ENCODE peak calls at places on chromosomes 1 and 21, in five cellular contexts. One of them, this sample, is unnamed.

GRCh38 chr1:19166066-19166465 is 44.0 kb downstream of the UBR4 start:
- DNase-seq in stimulated activated CD4-positive, alpha-beta T cell treated with anti-CD3 and anti-CD28 coated beads, Interleukin-1b, Interleukin-23, amount 100 ng/mL, for 48 hours: no peak
- DNase-seq in suprapubic skin: no peak
- DNase-seq in HL-60: no peak
- DNase-seq in kidney tubule cell: peak
- DNase-seq in this sample: no peak

GRCh38 chr1:7912743-7913557 is 27.7 kb downstream of the TNFRSF9 start:
- DNase-seq in kidney tubule cell: no peak
- DNase-seq in HL-60: peak
- DNase-seq in stimulated activated CD4-positive, alpha-beta T cell treated with anti-CD3 and anti-CD28 coated beads, Interleukin-1b, Interleukin-23, amount 100 ng/mL, for 48 hours: no peak
- DNase-seq in suprapubic skin: no peak
- DNase-seq in this sample: no peak

GRCh38 chr1:226980565-226981385 is 40.7 kb downstream of the COQ8A start:
- DNase-seq in kidney tubule cell: no peak
- DNase-seq in stimulated activated CD4-positive, alpha-beta T cell treated with anti-CD3 and anti-CD28 coated beads, Interleukin-1b, Interleukin-23, amount 100 ng/mL, for 48 hours: no peak
- DNase-seq in HL-60: no peak
- DNase-seq in suprapubic skin: no peak
- DNase-seq in this sample: no peak

GRCh38 chr1:158506369-158506987 is 34.5 kb downstream of the OR10R2 start:
- DNase-seq in kidney tubule cell: peak
- DNase-seq in HL-60: peak
- DNase-seq in suprapubic skin: no peak
- DNase-seq in stimulated activated CD4-positive, alpha-beta T cell treated with anti-CD3 and anti-CD28 coated beads, Interleukin-1b, Interleukin-23, amount 100 ng/mL, for 48 hours: peak
- DNase-seq in this sample: no peak

GRCh38 chr1:25914074-25914995 is 8.1 kb upstream of the STMN1 start:
- DNase-seq in suprapubic skin: no peak
- DNase-seq in stimulated activated CD4-positive, alpha-beta T cell treated with anti-CD3 and anti-CD28 coated beads, Interleukin-1b, Interleukin-23, amount 100 ng/mL, for 48 hours: no peak
- DNase-seq in HL-60: no peak
- DNase-seq in kidney tubule cell: no peak
- DNase-seq in this sample: no peak

GRCh38 chr1:205205055-205205454 is 6.4 kb downstream of the DSTYK start:
- DNase-seq in stimulated activated CD4-positive, alpha-beta T cell treated with anti-CD3 and anti-CD28 coated beads, Interleukin-1b, Interleukin-23, amount 100 ng/mL, for 48 hours: no peak
- DNase-seq in suprapubic skin: no peak
- DNase-seq in HL-60: no peak
- DNase-seq in kidney tubule cell: no peak
- DNase-seq in this sample: no peak

GRCh38 chr1:156246241-156246761 is 1.6 kb downstream of the PAQR6 start:
- DNase-seq in kidney tubule cell: no peak
- DNase-seq in stimulated activated CD4-positive, alpha-beta T cell treated with anti-CD3 and anti-CD28 coated beads, Interleukin-1b, Interleukin-23, amount 100 ng/mL, for 48 hours: no peak
- DNase-seq in suprapubic skin: no peak
- DNase-seq in HL-60: no peak
- DNase-seq in this sample: no peak

GRCh38 chr1:2607681-2608041 is 21.1 kb downstream of the PRXL2B start:
- DNase-seq in stimulated activated CD4-positive, alpha-beta T cell treated with anti-CD3 and anti-CD28 coated beads, Interleukin-1b, Interleukin-23, amount 100 ng/mL, for 48 hours: no peak
- DNase-seq in suprapubic skin: peak
- DNase-seq in kidney tubule cell: no peak
- DNase-seq in HL-60: no peak
- DNase-seq in this sample: no peak

GRCh38 chr1:116122955-116123757 is 12.0 kb downstream of the MAB21L3 start:
- DNase-seq in stimulated activated CD4-positive, alpha-beta T cell treated with anti-CD3 and anti-CD28 coated beads, Interleukin-1b, Interleukin-23, amount 100 ng/mL, for 48 hours: no peak
- DNase-seq in HL-60: no peak
- DNase-seq in kidney tubule cell: peak
- DNase-seq in suprapubic skin: no peak
- DNase-seq in this sample: no peak

GRCh38 chr1:96048572-96048971 is 673.0 kb upstream of the PTBP2 start:
- DNase-seq in stimulated activated CD4-positive, alpha-beta T cell treated with anti-CD3 and anti-CD28 coated beads, Interleukin-1b, Interleukin-23, amount 100 ng/mL, for 48 hours: no peak
- DNase-seq in kidney tubule cell: no peak
- DNase-seq in suprapubic skin: no peak
- DNase-seq in HL-60: no peak
- DNase-seq in this sample: no peak

GRCh38 chr21:36630485-36631206 is 68.3 kb upstream of the SIM2 start:
- DNase-seq in kidney tubule cell: peak
- DNase-seq in stimulated activated CD4-positive, alpha-beta T cell treated with anti-CD3 and anti-CD28 coated beads, Interleukin-1b, Interleukin-23, amount 100 ng/mL, for 48 hours: peak
- DNase-seq in suprapubic skin: no peak
- DNase-seq in HL-60: peak
- DNase-seq in this sample: no peak

GRCh38 chr21:28776251-28776650 is 216.4 kb downstream of the LTN1 start:
- DNase-seq in stimulated activated CD4-positive, alpha-beta T cell treated with anti-CD3 and anti-CD28 coated beads, Interleukin-1b, Interleukin-23, amount 100 ng/mL, for 48 hours: peak
- DNase-seq in suprapubic skin: no peak
- DNase-seq in HL-60: no peak
- DNase-seq in kidney tubule cell: peak
- DNase-seq in this sample: no peak

GRCh38 chr1:43705334-43705733 is 2.0 kb upstream of the ST3GAL3 start:
- DNase-seq in kidney tubule cell: no peak
- DNase-seq in stimulated activated CD4-positive, alpha-beta T cell treated with anti-CD3 and anti-CD28 coated beads, Interleukin-1b, Interleukin-23, amount 100 ng/mL, for 48 hours: no peak
- DNase-seq in suprapubic skin: no peak
- DNase-seq in HL-60: no peak
- DNase-seq in this sample: no peak

GRCh38 chr1:40782371-40782956 is 1.1 kb upstream of the KCNQ4 start:
- DNase-seq in stimulated activated CD4-positive, alpha-beta T cell treated with anti-CD3 and anti-CD28 coated beads, Interleukin-1b, Interleukin-23, amount 100 ng/mL, for 48 hours: no peak
- DNase-seq in kidney tubule cell: peak
- DNase-seq in HL-60: no peak
- DNase-seq in suprapubic skin: no peak
- DNase-seq in this sample: no peak

GRCh38 chr1:28354121-28354520 is 15.4 kb upstream of the PHACTR4 start:
- DNase-seq in HL-60: no peak
- DNase-seq in suprapubic skin: no peak
- DNase-seq in kidney tubule cell: peak
- DNase-seq in stimulated activated CD4-positive, alpha-beta T cell treated with anti-CD3 and anti-CD28 coated beads, Interleukin-1b, Interleukin-23, amount 100 ng/mL, for 48 hours: no peak
- DNase-seq in this sample: no peak

GRCh38 chr21:8994640-8995511 is 1526.5 kb upstream of the TPTE start:
- DNase-seq in HL-60: no peak
- DNase-seq in stimulated activated CD4-positive, alpha-beta T cell treated with anti-CD3 and anti-CD28 coated beads, Interleukin-1b, Interleukin-23, amount 100 ng/mL, for 48 hours: no peak
- DNase-seq in kidney tubule cell: peak
- DNase-seq in suprapubic skin: no peak
- DNase-seq in this sample: no peak

GRCh38 chr1:202343652-202344349 is 2.1 kb upstream of the UBE2T start:
- DNase-seq in suprapubic skin: no peak
- DNase-seq in kidney tubule cell: peak
- DNase-seq in stimulated activated CD4-positive, alpha-beta T cell treated with anti-CD3 and anti-CD28 coated beads, Interleukin-1b, Interleukin-23, amount 100 ng/mL, for 48 hours: no peak
- DNase-seq in HL-60: peak
- DNase-seq in this sample: no peak

GRCh38 chr1:46289976-46290375 is 13.4 kb downstream of the LRRC41 start:
- DNase-seq in suprapubic skin: no peak
- DNase-seq in HL-60: no peak
- DNase-seq in stimulated activated CD4-positive, alpha-beta T cell treated with anti-CD3 and anti-CD28 coated beads, Interleukin-1b, Interleukin-23, amount 100 ng/mL, for 48 hours: no peak
- DNase-seq in kidney tubule cell: no peak
- DNase-seq in this sample: no peak

GRCh38 chr1:156346636-156347035 is 8.3 kb downstream of the TSACC start:
- DNase-seq in HL-60: no peak
- DNase-seq in kidney tubule cell: no peak
- DNase-seq in stimulated activated CD4-positive, alpha-beta T cell treated with anti-CD3 and anti-CD28 coated beads, Interleukin-1b, Interleukin-23, amount 100 ng/mL, for 48 hours: no peak
- DNase-seq in suprapubic skin: no peak
- DNase-seq in this sample: no peak

GRCh38 chr1:65407875-65408274 is 12.6 kb upstream of the LEPR start:
- DNase-seq in kidney tubule cell: peak
- DNase-seq in stimulated activated CD4-positive, alpha-beta T cell treated with anti-CD3 and anti-CD28 coated beads, Interleukin-1b, Interleukin-23, amount 100 ng/mL, for 48 hours: no peak
- DNase-seq in HL-60: no peak
- DNase-seq in suprapubic skin: no peak
- DNase-seq in this sample: no peak

GRCh38 chr1:182137546-182137945 is 76.0 kb upstream of the ZNF648 start:
- DNase-seq in HL-60: no peak
- DNase-seq in kidney tubule cell: no peak
- DNase-seq in stimulated activated CD4-positive, alpha-beta T cell treated with anti-CD3 and anti-CD28 coated beads, Interleukin-1b, Interleukin-23, amount 100 ng/mL, for 48 hours: no peak
- DNase-seq in suprapubic skin: no peak
- DNase-seq in this sample: no peak

GRCh38 chr21:46111857-46112730 is 14.2 kb downstream of the COL6A2 start:
- DNase-seq in kidney tubule cell: no peak
- DNase-seq in HL-60: no peak
- DNase-seq in stimulated activated CD4-positive, alpha-beta T cell treated with anti-CD3 and anti-CD28 coated beads, Interleukin-1b, Interleukin-23, amount 100 ng/mL, for 48 hours: peak
- DNase-seq in suprapubic skin: peak
- DNase-seq in this sample: peak